ENCODE peak calls at places on chromosome X, in nine cellular contexts. One of them, this sample, is unnamed.

GRCh38 chrX:39616098-39616729 is 481.5 kb downstream of the BCOR start:
- DNase-seq in stimulated activated CD8-positive, alpha-beta memory T cell treated with anti-CD3 and anti-CD28 coated beads, Interleukin-7, amount 100 ng/mL, for 1 hour: no peak
- DNase-seq in mesenteric fat pad: no peak
- DNase-seq in activated naive CD8-positive, alpha-beta T cell treated with anti-CD3 and anti-CD28 coated beads, Interleukin-2, amount 50 U/mL, for 24 hours: no peak
- DNase-seq in activated CD4-positive, alpha-beta T cell treated with anti-CD3 and anti-CD28 coated beads, Interleukin-2, amount 50 U/mL, for 24 hours: no peak
- DNase-seq in Caco-2: no peak
- DNase-seq in NCI-H1417: no peak
- DNase-seq in cardiac muscle cell: peak; percentile 15
- DNase-seq in NCI-H1436: no peak
- DNase-seq in this sample: no peak

GRCh38 chrX:70132244-70132643 is 1.0 kb upstream of the IGBP1 start:
- DNase-seq in stimulated activated CD8-positive, alpha-beta memory T cell treated with anti-CD3 and anti-CD28 coated beads, Interleukin-7, amount 100 ng/mL, for 1 hour: no peak
- DNase-seq in mesenteric fat pad: no peak
- DNase-seq in activated naive CD8-positive, alpha-beta T cell treated with anti-CD3 and anti-CD28 coated beads, Interleukin-2, amount 50 U/mL, for 24 hours: no peak
- DNase-seq in activated CD4-positive, alpha-beta T cell treated with anti-CD3 and anti-CD28 coated beads, Interleukin-2, amount 50 U/mL, for 24 hours: no peak
- DNase-seq in Caco-2: no peak
- DNase-seq in NCI-H1417: no peak
- DNase-seq in cardiac muscle cell: no peak
- DNase-seq in NCI-H1436: no peak
- DNase-seq in this sample: no peak

GRCh38 chrX:72381439-72382198 is 75.9 kb upstream of the CITED1 start:
- DNase-seq in stimulated activated CD8-positive, alpha-beta memory T cell treated with anti-CD3 and anti-CD28 coated beads, Interleukin-7, amount 100 ng/mL, for 1 hour: no peak
- DNase-seq in mesenteric fat pad: no peak
- DNase-seq in activated naive CD8-positive, alpha-beta T cell treated with anti-CD3 and anti-CD28 coated beads, Interleukin-2, amount 50 U/mL, for 24 hours: no peak
- DNase-seq in activated CD4-positive, alpha-beta T cell treated with anti-CD3 and anti-CD28 coated beads, Interleukin-2, amount 50 U/mL, for 24 hours: no peak
- DNase-seq in Caco-2: no peak
- DNase-seq in NCI-H1417: peak; percentile 16
- DNase-seq in cardiac muscle cell: peak; percentile 29
- DNase-seq in NCI-H1436: no peak
- DNase-seq in this sample: no peak

GRCh38 chrX:70262952-70263567 is 3.1 kb upstream of the P2RY4 start:
- DNase-seq in stimulated activated CD8-positive, alpha-beta memory T cell treated with anti-CD3 and anti-CD28 coated beads, Interleukin-7, amount 100 ng/mL, for 1 hour: no peak
- DNase-seq in mesenteric fat pad: no peak
- DNase-seq in activated naive CD8-positive, alpha-beta T cell treated with anti-CD3 and anti-CD28 coated beads, Interleukin-2, amount 50 U/mL, for 24 hours: peak; percentile 38
- DNase-seq in activated CD4-positive, alpha-beta T cell treated with anti-CD3 and anti-CD28 coated beads, Interleukin-2, amount 50 U/mL, for 24 hours: no peak
- DNase-seq in Caco-2: peak; percentile 68
- DNase-seq in NCI-H1417: no peak
- DNase-seq in cardiac muscle cell: peak; percentile 48
- DNase-seq in NCI-H1436: peak; percentile 68
- DNase-seq in this sample: peak; percentile 6

GRCh38 chrX:24468245-24468644 is 3.2 kb downstream of the PDK3 start:
- DNase-seq in stimulated activated CD8-positive, alpha-beta memory T cell treated with anti-CD3 and anti-CD28 coated beads, Interleukin-7, amount 100 ng/mL, for 1 hour: no peak
- DNase-seq in mesenteric fat pad: no peak
- DNase-seq in activated naive CD8-positive, alpha-beta T cell treated with anti-CD3 and anti-CD28 coated beads, Interleukin-2, amount 50 U/mL, for 24 hours: no peak
- DNase-seq in activated CD4-positive, alpha-beta T cell treated with anti-CD3 and anti-CD28 coated beads, Interleukin-2, amount 50 U/mL, for 24 hours: no peak
- DNase-seq in Caco-2: no peak
- DNase-seq in NCI-H1417: no peak
- DNase-seq in cardiac muscle cell: no peak
- DNase-seq in NCI-H1436: no peak
- DNase-seq in this sample: no peak

GRCh38 chrX:56765816-56766553 is 36.9 kb downstream of the NBDY start:
- DNase-seq in stimulated activated CD8-positive, alpha-beta memory T cell treated with anti-CD3 and anti-CD28 coated beads, Interleukin-7, amount 100 ng/mL, for 1 hour: no peak
- DNase-seq in mesenteric fat pad: no peak
- DNase-seq in activated naive CD8-positive, alpha-beta T cell treated with anti-CD3 and anti-CD28 coated beads, Interleukin-2, amount 50 U/mL, for 24 hours: no peak
- DNase-seq in activated CD4-positive, alpha-beta T cell treated with anti-CD3 and anti-CD28 coated beads, Interleukin-2, amount 50 U/mL, for 24 hours: no peak
- DNase-seq in Caco-2: no peak
- DNase-seq in NCI-H1417: no peak
- DNase-seq in cardiac muscle cell: peak; percentile 14
- DNase-seq in NCI-H1436: no peak
- DNase-seq in this sample: no peak

GRCh38 chrX:115393271-115393670 is 103.8 kb downstream of the LUZP4 start:
- DNase-seq in stimulated activated CD8-positive, alpha-beta memory T cell treated with anti-CD3 and anti-CD28 coated beads, Interleukin-7, amount 100 ng/mL, for 1 hour: no peak
- DNase-seq in mesenteric fat pad: no peak
- DNase-seq in activated naive CD8-positive, alpha-beta T cell treated with anti-CD3 and anti-CD28 coated beads, Interleukin-2, amount 50 U/mL, for 24 hours: no peak
- DNase-seq in activated CD4-positive, alpha-beta T cell treated with anti-CD3 and anti-CD28 coated beads, Interleukin-2, amount 50 U/mL, for 24 hours: no peak
- DNase-seq in Caco-2: peak; percentile 32
- DNase-seq in NCI-H1417: no peak
- DNase-seq in cardiac muscle cell: peak; percentile 86
- DNase-seq in NCI-H1436: no peak
- DNase-seq in this sample: no peak

GRCh38 chrX:38311743-38312142 is 15.6 kb downstream of the RPGR start:
- DNase-seq in stimulated activated CD8-positive, alpha-beta memory T cell treated with anti-CD3 and anti-CD28 coated beads, Interleukin-7, amount 100 ng/mL, for 1 hour: no peak
- DNase-seq in mesenteric fat pad: no peak
- DNase-seq in activated naive CD8-positive, alpha-beta T cell treated with anti-CD3 and anti-CD28 coated beads, Interleukin-2, amount 50 U/mL, for 24 hours: no peak
- DNase-seq in activated CD4-positive, alpha-beta T cell treated with anti-CD3 and anti-CD28 coated beads, Interleukin-2, amount 50 U/mL, for 24 hours: no peak
- DNase-seq in Caco-2: no peak
- DNase-seq in NCI-H1417: no peak
- DNase-seq in cardiac muscle cell: no peak
- DNase-seq in NCI-H1436: no peak
- DNase-seq in this sample: no peak

GRCh38 chrX:23944234-23944633 is 36.4 kb downstream of the CXorf58 start:
- DNase-seq in stimulated activated CD8-positive, alpha-beta memory T cell treated with anti-CD3 and anti-CD28 coated beads, Interleukin-7, amount 100 ng/mL, for 1 hour: no peak
- DNase-seq in mesenteric fat pad: no peak
- DNase-seq in activated naive CD8-positive, alpha-beta T cell treated with anti-CD3 and anti-CD28 coated beads, Interleukin-2, amount 50 U/mL, for 24 hours: no peak
- DNase-seq in activated CD4-positive, alpha-beta T cell treated with anti-CD3 and anti-CD28 coated beads, Interleukin-2, amount 50 U/mL, for 24 hours: no peak
- DNase-seq in Caco-2: no peak
- DNase-seq in NCI-H1417: no peak
- DNase-seq in cardiac muscle cell: no peak
- DNase-seq in NCI-H1436: no peak
- DNase-seq in this sample: no peak

This sample was measured in amygdala.